ENCODE peak calls at places on chromosomes 12 and 14, in ten cellular contexts. V is mucosa of descending colon, E is heart right ventricle, M is SJSA1, B is kidney epithelial cell, T is NT2/D1, G is prostate gland, S is aorta, P is BJ, C is WERI-Rb-1. J is an unnamed sample. For H3K36me3, the result is how much of the 10 kb centered on the place peaks cover.

GRCh38 chr14:61640834-61641170 is 54.5 kb upstream of the HIF1A start:
- DNase-seq in V (no peak), E (no peak), M (no peak), B (no peak), T (no peak), G (no peak), S (no peak), P (no peak), C (no peak), J (no peak)

GRCh38 chr12:132465269-132466190 is 24.4 kb upstream of the FBRSL1 start:
- DNase-seq in V (peak), E (no peak), M (no peak), B (no peak), T (no peak), G (no peak), S (no peak), P (no peak), C (peak), J (peak)

GRCh38 chr12:94134226-94134795 is 14.1 kb upstream of the PLXNC1 start:
- DNase-seq in V (no peak), E (no peak), M (no peak), B (peak), T (no peak), G (no peak), S (no peak), P (peak), C (no peak), J (peak)

GRCh38 chr14:63186453-63186852 is 17.8 kb upstream of the RHOJ start:
- DNase-seq in V (no peak), E (no peak), M (no peak), B (no peak), T (no peak), G (no peak), S (no peak), P (no peak), C (no peak), J (no peak)

GRCh38 chr14:71574976-71575375 is 357.3 kb upstream of the RGS6 start:
- DNase-seq in V (no peak), E (no peak), M (peak), B (no peak), T (no peak), G (no peak), S (no peak), P (peak), C (no peak), J (no peak)

GRCh38 chr14:87745507-87746118 is 247.4 kb downstream of the GALC start:
- DNase-seq in V (no peak), E (no peak), M (no peak), B (no peak), T (peak), G (no peak), S (no peak), P (no peak), C (peak), J (peak)

GRCh38 chr14:22980672-22981089 is 1.7 kb downstream of the AJUBA start:
- DNase-seq in V (no peak), E (peak), M (peak), B (no peak), T (no peak), G (peak), S (peak), P (no peak), C (no peak), J (peak)

GRCh38 chr14:72683787-72684186 is 210.1 kb downstream of the DPF3 start:
- DNase-seq in V (no peak), E (no peak), M (no peak), B (no peak), T (no peak), G (no peak), S (no peak), P (no peak), C (no peak), J (no peak)

GRCh38 chr14:96989293-96989692 is 192.1 kb downstream of the VRK1 start:
- DNase-seq in V (no peak), E (no peak), M (no peak), B (no peak), T (no peak), G (no peak), S (no peak), P (no peak), C (no peak), J (no peak)

GRCh38 chr12:46803517-46803916 is 22.3 kb downstream of the SLC38A4 start:
- DNase-seq in V (no peak), E (no peak), M (no peak), B (no peak), T (no peak), G (no peak), S (no peak), P (no peak), C (no peak), J (no peak)

GRCh38 chr12:81872400-81872799 is 113.2 kb upstream of the PPFIA2 start:
- DNase-seq in V (no peak), E (no peak), M (no peak), B (no peak), T (no peak), G (no peak), S (no peak), P (no peak), C (no peak), J (no peak)

GRCh38 chr12:50314629-50315312 is 31.5 kb upstream of the LIMA1 start:
- DNase-seq in V (no peak), E (no peak), M (no peak), B (peak), T (peak), G (no peak), S (no peak), P (peak), C (peak), J (peak)

GRCh38 chr12:64220046-64220445 is 2.0 kb downstream of the KICS2 start:
- DNase-seq in V (no peak), E (no peak), M (no peak), B (no peak), T (no peak), G (no peak), S (no peak), P (no peak), C (no peak), J (peak)

GRCh38 chr12:24415934-24416333 is 466.5 kb upstream of the SOX5 start:
- DNase-seq in V (no peak), E (no peak), M (no peak), B (no peak), T (no peak), G (no peak), S (no peak), P (no peak), C (no peak), J (no peak)

GRCh38 chr12:114743289-114743688 is 59.3 kb upstream of the TBX3 start:
- DNase-seq in V (no peak), E (no peak), M (no peak), B (no peak), T (no peak), G (no peak), S (no peak), P (no peak), C (no peak), J (no peak)

GRCh38 chr14:68247867-68248266 is 428.3 kb downstream of the RAD51B start:
- DNase-seq in V (no peak), E (no peak), M (no peak), B (no peak), T (no peak), G (no peak), S (no peak), P (no peak), C (no peak), J (no peak)

GRCh38 chr14:81625343-81625742 is 91.7 kb upstream of the SEL1L start:
- DNase-seq in V (no peak), E (no peak), M (no peak), B (peak), T (no peak), G (no peak), S (no peak), P (no peak), C (no peak), J (no peak)

GRCh38 chr12:117344716-117345115 is 16.7 kb downstream of the NOS1 start:
- DNase-seq in V (no peak), E (no peak), M (no peak), B (no peak), T (no peak), G (no peak), S (no peak), P (no peak), C (no peak), J (no peak)

GRCh38 chr14:92655372-92655771 is 93.1 kb downstream of the LGMN start:
- DNase-seq in V (no peak), E (no peak), M (no peak), B (no peak), T (no peak), G (no peak), S (no peak), P (no peak), C (no peak), J (no peak)

GRCh38 chr12:67813509-67813908 is 165.0 kb downstream of the DYRK2 start:
- DNase-seq in V (no peak), E (no peak), M (no peak), B (no peak), T (no peak), G (no peak), S (no peak), P (no peak), C (no peak), J (no peak)

GRCh38 chr12:14846042-14846587 is 2.8 kb upstream of the ART4 start:
- DNase-seq in V (no peak), E (no peak), M (no peak), B (no peak), T (no peak), G (no peak), S (no peak), P (no peak), C (no peak), J (no peak)

GRCh38 chr12:122983789-122984515 is 3.5 kb downstream of the ARL6IP4 start:
- DNase-seq in V (no peak), E (no peak), M (no peak), B (no peak), T (no peak), G (no peak), S (no peak), P (no peak), C (no peak), J (no peak)

GRCh38 chr12:79844693-79845092 is 90.2 kb downstream of the PPP1R12A start:
- DNase-seq in V (no peak), E (no peak), M (peak), B (peak), T (peak), G (no peak), S (no peak), P (peak), C (no peak), J (peak)

GRCh38 chr14:70378687-70379086 is 19.2 kb upstream of the COX16 start:
- DNase-seq in V (no peak), E (no peak), M (no peak), B (no peak), T (no peak), G (no peak), S (no peak), P (no peak), C (no peak), J (no peak)

GRCh38 chr14:75427126-75427481 is 718 bp upstream of the JDP2 start:
- DNase-seq in V (no peak), E (peak), M (no peak), B (no peak), T (no peak), G (no peak), S (peak), P (no peak), C (no peak), J (no peak)

GRCh38 chr14:75402867-75403413 is 24.9 kb upstream of the JDP2 start:
- DNase-seq in V (no peak), E (no peak), M (no peak), B (no peak), T (no peak), G (no peak), S (no peak), P (no peak), C (no peak), J (no peak)

GRCh38 chr14:103361868-103362267 is 23.3 kb upstream of the MARK3 start:
- DNase-seq in V (no peak), E (no peak), M (peak), B (peak), T (no peak), G (no peak), S (no peak), P (peak), C (no peak), J (no peak)

GRCh38 chr12:118884226-118884625 is 97.1 kb upstream of the SRRM4 start:
- DNase-seq in V (no peak), E (no peak), M (no peak), B (no peak), T (no peak), G (no peak), S (no peak), P (no peak), C (no peak), J (no peak)

GRCh38 chr12:15886372-15887042 is 4.3 kb downstream of the STRAP start:
- DNase-seq in V (no peak), E (no peak), M (no peak), B (no peak), T (no peak), G (no peak), S (no peak), P (no peak), C (no peak), J (no peak)

GRCh38 chr14:68843471-68844209 is 50.8 kb upstream of the ZFP36L1 start:
- DNase-seq in V (peak), E (peak), M (peak), B (no peak), T (peak), G (peak), S (peak), P (no peak), C (peak), J (peak)

GRCh38 chr14:76678244-76678643 is 83.0 kb upstream of the VASH1 start:
- DNase-seq in V (no peak), E (no peak), M (no peak), B (no peak), T (no peak), G (no peak), S (no peak), P (no peak), C (no peak), J (no peak)

GRCh38 chr12:50043308-50043707 is 14.1 kb upstream of the ASIC1 start:
- DNase-seq in V (no peak), E (no peak), M (no peak), B (no peak), T (no peak), G (no peak), S (no peak), P (no peak), C (no peak), J (no peak)

GRCh38 chr12:48013287-48013686 is 9.0 kb upstream of the COL2A1 start:
- DNase-seq in V (no peak), E (no peak), M (peak), B (no peak), T (no peak), G (no peak), S (no peak), P (no peak), C (no peak), J (no peak)

GRCh38 chr14:40841886-40842285 is 764.8 kb upstream of the LRFN5 start:
- DNase-seq in V (no peak), E (no peak), M (no peak), B (no peak), T (no peak), G (no peak), S (no peak), P (no peak), C (no peak), J (no peak)

DNA sequence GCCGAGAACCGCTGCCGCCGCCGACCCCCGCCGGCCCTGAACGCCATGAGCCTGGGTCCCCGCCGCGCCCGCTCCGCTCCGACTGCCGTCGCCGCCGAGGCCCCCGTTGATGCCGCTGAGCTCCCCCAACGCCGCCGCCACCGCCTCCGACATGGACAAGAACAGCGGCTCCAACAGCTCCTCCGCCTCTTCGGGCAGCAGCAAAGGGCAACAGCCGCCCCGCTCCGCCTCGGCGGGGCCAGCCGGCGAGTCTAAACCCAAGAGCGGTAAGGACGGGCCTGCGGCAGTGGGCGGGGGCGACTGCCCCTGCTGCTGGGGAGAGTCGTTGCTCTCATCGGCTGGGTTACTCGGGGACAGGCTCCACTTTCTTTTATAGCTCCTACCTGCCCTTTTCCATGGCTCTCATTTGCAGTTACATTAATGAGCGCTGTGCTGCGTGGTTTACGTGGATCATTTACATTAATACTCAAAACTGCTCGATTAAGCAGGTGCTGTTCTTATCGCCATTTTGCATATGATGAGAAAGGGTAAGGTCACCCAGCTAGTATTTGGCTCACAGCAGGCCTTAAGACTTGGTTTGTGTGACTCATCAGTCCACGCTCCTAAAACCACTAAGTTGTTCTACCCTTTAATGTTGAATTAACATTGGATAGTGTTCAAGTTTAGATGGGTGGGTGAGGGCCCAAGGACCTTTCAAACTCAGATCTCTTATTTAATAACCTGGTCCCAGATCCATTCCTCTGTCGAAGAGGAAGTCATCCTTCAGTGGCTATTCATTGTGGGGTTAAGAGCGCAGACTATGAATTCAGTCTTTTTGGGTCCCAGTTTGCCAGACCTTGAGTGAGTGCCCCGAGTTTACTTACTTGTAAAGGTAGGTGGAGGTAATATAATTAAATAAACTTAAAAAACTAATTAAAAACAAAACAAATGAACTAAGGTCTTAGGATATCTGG is 823 bp downstream of the RNF10 start:
- DNase-seq in V (peak), E (peak), M (peak), B (peak), T (no peak), G (peak), S (no peak), P (no peak), C (peak), J (peak)
- H3K36me3 ChIP-seq in V (under half), E (under half), M (under half), B (under half), T (under half), G (under half), S (under half), P (under half), C (under half), J (under half)

DNA sequence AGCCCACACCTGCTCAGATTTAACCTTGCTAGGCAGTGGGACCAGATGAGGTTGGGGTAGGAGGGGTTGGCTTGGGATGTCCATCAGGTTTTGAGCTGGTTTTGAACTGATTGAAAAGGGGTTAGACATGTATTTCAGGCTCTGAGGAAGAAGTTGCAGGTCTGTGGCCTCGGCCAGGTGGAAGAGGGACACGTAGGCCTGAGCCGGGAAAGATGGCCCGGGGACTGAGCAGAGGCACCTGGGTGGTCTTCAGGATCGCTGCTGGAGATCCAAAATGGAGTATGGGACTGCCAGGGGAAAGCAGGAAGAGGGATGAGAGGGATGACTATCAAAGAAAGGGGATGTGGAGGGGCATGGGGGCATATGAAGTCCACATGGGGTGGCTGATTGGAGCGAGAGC is 7.6 kb downstream of the NYNRIN start:
- DNase-seq in V (no peak), E (no peak), M (no peak), B (no peak), T (no peak), G (no peak), S (no peak), P (no peak), C (no peak), J (no peak)
- H3K4me3 ChIP-seq in V (no peak), E (no peak), M (no peak), B (no peak), T (no peak), G (no peak), S (no peak), P (no peak), C (no peak), J (no peak)

DNA sequence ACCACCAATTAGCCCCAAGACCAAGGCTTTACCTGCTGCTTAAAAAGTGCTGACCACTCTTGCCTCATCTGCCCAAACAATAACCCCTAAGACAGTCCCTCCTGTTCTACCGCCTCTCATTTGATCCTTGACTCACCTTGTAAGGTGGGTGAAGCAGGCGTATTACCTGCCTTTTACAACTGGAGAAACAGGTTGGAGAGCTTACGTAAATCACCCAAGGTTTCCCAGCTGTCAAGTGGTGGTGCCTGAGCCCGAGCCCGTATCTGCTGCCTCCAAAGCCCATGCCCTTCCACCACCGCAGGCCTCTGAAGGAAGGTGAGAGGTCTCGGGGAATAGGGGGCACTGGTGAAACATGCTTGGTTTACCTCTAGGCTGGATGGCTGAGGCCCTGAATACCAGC is 36.6 kb downstream of the MAX start:
- DNase-seq in V (no peak), E (no peak), M (no peak), B (no peak), T (no peak), G (peak), S (no peak), P (no peak), C (no peak), J (no peak)
- H3K36me3 ChIP-seq in V (under half), E (half or more), M (under half), B (under half), T (half or more), G (under half), S (under half), P (under half), C (under half), J (under half)

GRCh38 chr12:74449872-74450271 is 87.8 kb upstream of the ATXN7L3B start:
- DNase-seq in V (no peak), E (no peak), M (no peak), B (peak), T (no peak), G (no peak), S (no peak), P (no peak), C (no peak), J (peak)
- H3K4me3 ChIP-seq in V (no peak), E (no peak), M (no peak), B (no peak), T (no peak), G (no peak), S (no peak), P (no peak), C (no peak), J (no peak)

GRCh38 chr14:101916816-101917412 is 47.5 kb upstream of the DYNC1H1 start:
- DNase-seq in V (no peak), E (no peak), M (no peak), B (no peak), T (no peak), G (no peak), S (no peak), P (no peak), C (no peak), J (no peak)

GRCh38 chr14:101915871-101916815 is 48.2 kb upstream of the DYNC1H1 start:
- DNase-seq in V (no peak), E (no peak), M (no peak), B (no peak), T (no peak), G (no peak), S (no peak), P (no peak), C (no peak), J (no peak)

GRCh38 chr14:101917413-101918124 is 46.8 kb upstream of the DYNC1H1 start:
- DNase-seq in V (no peak), E (no peak), M (no peak), B (no peak), T (no peak), G (no peak), S (no peak), P (no peak), C (no peak), J (no peak)

GRCh38 chr14:101912841-101913240 is 51.5 kb upstream of the DYNC1H1 start:
- DNase-seq in V (no peak), E (no peak), M (no peak), B (no peak), T (no peak), G (no peak), S (no peak), P (no peak), C (no peak), J (no peak)

DNA sequence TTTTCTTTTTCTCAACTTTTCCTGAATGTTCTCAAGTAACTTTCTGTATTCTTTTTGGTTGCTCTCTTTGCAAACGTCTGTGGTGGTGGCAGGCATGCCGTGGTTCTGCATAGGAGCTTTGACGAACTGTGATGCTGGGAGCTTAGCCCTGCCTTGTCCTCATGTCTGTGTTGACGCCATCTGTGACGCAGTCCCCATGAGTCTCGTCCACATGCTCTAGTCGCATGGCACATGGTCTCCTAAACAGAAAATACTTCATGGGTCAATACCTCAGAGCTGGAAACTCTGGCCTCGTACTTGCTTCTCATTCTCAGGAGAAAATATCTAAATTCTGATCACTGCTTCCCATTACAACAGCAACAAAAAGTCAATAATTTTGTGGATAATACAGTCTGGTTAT is 50.3 kb upstream of the DYNC1H1 start:
- DNase-seq in V (no peak), E (no peak), M (no peak), B (no peak), T (no peak), G (no peak), S (no peak), P (no peak), C (no peak), J (no peak)
- H3K36me3 ChIP-seq in V (under half), E (half or more), M (under half), B (under half), T (under half), G (under half), S (under half), P (under half), C (under half), J (under half)

GRCh38 chr12:807041-807717 is 54.8 kb downstream of the WNK1 start:
- DNase-seq in V (no peak), E (no peak), M (no peak), B (no peak), T (no peak), G (no peak), S (no peak), P (no peak), C (no peak), J (no peak)
- H3K4me3 ChIP-seq in V (no peak), E (no peak), M (no peak), B (no peak), T (no peak), G (no peak), S (no peak), P (no peak), C (no peak), J (no peak)

J was measured in SJCRH30.